ENCODE peak calls at places on chromosome 10, in nine cellular contexts. W is GM06990, F is endothelial cell, Q is transverse colon, P is neural progenitor cell, L is HFF-Myc, I is nephron progenitor cell, C is prostate gland, J is right lobe of liver. R is an unnamed sample.

GRCh38 chr10:122142652-122143237 is 128.4 kb upstream of the BTBD16 start:
- DNase-seq in W (no peak), F (peak), Q (no peak), P (peak), L (no peak), I (peak), C (no peak), J (peak), R (peak)

GRCh38 chr10:98045785-98046389 is 15.5 kb upstream of the CRTAC1 start:
- DNase-seq in W (no peak), F (peak), Q (peak), P (peak), L (peak), I (peak), C (peak), J (peak), R (peak)

GRCh38 chr10:119360181-119360921 is 153.0 kb downstream of the GRK5 start:
- DNase-seq in W (peak), F (no peak), Q (no peak), P (no peak), L (no peak), I (no peak), C (no peak), J (no peak), R (no peak)

GRCh38 chr10:38094923-38095574 is 912 bp downstream of the ZNF37A start:
- DNase-seq in W (no peak), F (no peak), Q (no peak), P (no peak), L (no peak), I (no peak), C (no peak), J (no peak), R (no peak)

GRCh38 chr10:132540456-132540855 is 2.9 kb downstream of the INPP5A start:
- DNase-seq in W (no peak), F (no peak), Q (peak), P (peak), L (no peak), I (no peak), C (peak), J (peak), R (no peak)

GRCh38 chr10:126458453-126458852 is 70.2 kb upstream of the ADAM12 start:
- DNase-seq in W (no peak), F (no peak), Q (no peak), P (no peak), L (no peak), I (no peak), C (no peak), J (no peak), R (peak)

GRCh38 chr10:90227259-90227658 is 525.9 kb downstream of the KIF20B start:
- DNase-seq in W (peak), F (no peak), Q (no peak), P (no peak), L (peak), I (no peak), C (no peak), J (no peak), R (no peak)

GRCh38 chr10:28668363-28669226 is 8.7 kb upstream of the BAMBI start:
- DNase-seq in W (peak), F (peak), Q (peak), P (peak), L (no peak), I (peak), C (peak), J (peak), R (peak)

GRCh38 chr10:114486938-114487814 is 82.9 kb upstream of the AFAP1L2 start:
- DNase-seq in W (no peak), F (no peak), Q (no peak), P (no peak), L (peak), I (no peak), C (no peak), J (no peak), R (peak)

GRCh38 chr10:106217627-106218026 is 946.9 kb downstream of the SORCS1 start:
- DNase-seq in W (no peak), F (no peak), Q (no peak), P (no peak), L (no peak), I (no peak), C (no peak), J (no peak), R (no peak)

GRCh38 chr10:114404171-114405010 is at the start of gene AFAP1L2:
- DNase-seq in W (no peak), F (peak), Q (peak), P (peak), L (no peak), I (peak), C (no peak), J (peak), R (peak)

GRCh38 chr10:21675157-21675796 is 141.2 kb downstream of the MLLT10 start:
- DNase-seq in W (no peak), F (peak), Q (peak), P (peak), L (no peak), I (peak), C (no peak), J (no peak), R (peak)

GRCh38 chr10:62916157-62916603 is 100.0 kb upstream of the EGR2 start:
- DNase-seq in W (no peak), F (no peak), Q (no peak), P (no peak), L (no peak), I (no peak), C (no peak), J (no peak), R (no peak)

GRCh38 chr10:31064334-31064733 is 32.7 kb upstream of the ZNF438 start:
- DNase-seq in W (no peak), F (no peak), Q (no peak), P (no peak), L (peak), I (no peak), C (no peak), J (no peak), R (no peak)

GRCh38 chr10:122521011-122521410 is 39.5 kb upstream of the DMBT1 start:
- DNase-seq in W (no peak), F (no peak), Q (no peak), P (no peak), L (no peak), I (no peak), C (no peak), J (no peak), R (no peak)

GRCh38 chr10:114250716-114251115 is 11.7 kb downstream of the VWA2 start:
- DNase-seq in W (no peak), F (no peak), Q (no peak), P (no peak), L (no peak), I (no peak), C (no peak), J (no peak), R (no peak)

GRCh38 chr10:47418966-47419365 is 34.9 kb upstream of the ZNF488 start:
- DNase-seq in W (no peak), F (no peak), Q (no peak), P (no peak), L (no peak), I (no peak), C (no peak), J (no peak), R (no peak)

GRCh38 chr10:21056461-21056860 is 159.3 kb upstream of the NEBL start:
- DNase-seq in W (no peak), F (no peak), Q (no peak), P (no peak), L (no peak), I (no peak), C (no peak), J (no peak), R (no peak)

GRCh38 chr10:93402192-93402591 is 79.9 kb downstream of the MYOF start:
- DNase-seq in W (no peak), F (no peak), Q (no peak), P (no peak), L (no peak), I (no peak), C (no peak), J (no peak), R (no peak)

GRCh38 chr10:60549686-60550085 is 160.0 kb upstream of the ANK3 start:
- DNase-seq in W (no peak), F (no peak), Q (no peak), P (no peak), L (no peak), I (no peak), C (no peak), J (no peak), R (no peak)

GRCh38 chr10:110408203-110408871 is 89.4 kb upstream of the DUSP5 start:
- DNase-seq in W (no peak), F (no peak), Q (no peak), P (no peak), L (no peak), I (no peak), C (no peak), J (no peak), R (no peak)

GRCh38 chr10:84407390-84408049 is 79.1 kb downstream of the CCSER2 start:
- DNase-seq in W (no peak), F (no peak), Q (no peak), P (no peak), L (no peak), I (no peak), C (peak), J (no peak), R (no peak)

GRCh38 chr10:24255907-24256306 is 47.0 kb downstream of the KIAA1217 start:
- DNase-seq in W (no peak), F (no peak), Q (no peak), P (peak), L (no peak), I (no peak), C (peak), J (no peak), R (peak)

GRCh38 chr10:89563861-89564478 is 28.6 kb upstream of the SLC16A12 start:
- DNase-seq in W (no peak), F (peak), Q (no peak), P (peak), L (peak), I (no peak), C (peak), J (no peak), R (no peak)

GRCh38 chr10:113524120-113524519 is 28.7 kb upstream of the HABP2 start:
- DNase-seq in W (no peak), F (no peak), Q (no peak), P (peak), L (no peak), I (no peak), C (no peak), J (peak), R (no peak)

GRCh38 chr10:6050801-6051445 is 11.2 kb downstream of the IL2RA start:
- DNase-seq in W (peak), F (no peak), Q (peak), P (no peak), L (peak), I (no peak), C (peak), J (peak), R (peak)

GRCh38 chr10:104291439-104291951 is 22.5 kb downstream of the GSTO2 start:
- DNase-seq in W (peak), F (peak), Q (peak), P (peak), L (peak), I (peak), C (peak), J (peak), R (peak)

GRCh38 chr10:109824206-109824605 is 99.1 kb downstream of the XPNPEP1 start:
- DNase-seq in W (no peak), F (no peak), Q (no peak), P (no peak), L (no peak), I (no peak), C (no peak), J (no peak), R (no peak)

GRCh38 chr10:112332509-112333228 is 41.2 kb upstream of the ACSL5 start:
- DNase-seq in W (no peak), F (no peak), Q (peak), P (no peak), L (no peak), I (no peak), C (peak), J (peak), R (peak)

GRCh38 chr10:114307731-114308130 is 68.7 kb downstream of the VWA2 start:
- DNase-seq in W (no peak), F (no peak), Q (no peak), P (no peak), L (no peak), I (no peak), C (no peak), J (no peak), R (peak)

GRCh38 chr10:86256690-86257315 is 109.8 kb downstream of the GRID1 start:
- DNase-seq in W (no peak), F (no peak), Q (no peak), P (no peak), L (no peak), I (no peak), C (no peak), J (no peak), R (no peak)

GRCh38 chr10:63671317-63671937 is 150.2 kb downstream of the REEP3 start:
- DNase-seq in W (no peak), F (no peak), Q (no peak), P (no peak), L (peak), I (no peak), C (no peak), J (no peak), R (peak)

GRCh38 chr10:88849224-88849623 is 2.4 kb downstream of the ANKRD22 start:
- DNase-seq in W (no peak), F (no peak), Q (no peak), P (no peak), L (no peak), I (no peak), C (no peak), J (no peak), R (no peak)

GRCh38 chr10:43265799-43266721 is 805 bp downstream of the RASGEF1A start:
- DNase-seq in W (no peak), F (no peak), Q (peak), P (peak), L (no peak), I (no peak), C (peak), J (peak), R (peak)
- TF ChIP-seq CTCF in W (no peak), F (no peak), Q (peak), P (peak), L (peak), I (peak), C (peak), J (peak), R (peak)

GRCh38 chr10:25555865-25556264 is 378.2 kb upstream of the MYO3A start:
- DNase-seq in W (no peak), F (no peak), Q (no peak), P (no peak), L (no peak), I (no peak), C (no peak), J (no peak), R (no peak)
- TF ChIP-seq CTCF in W (peak), F (no peak), Q (no peak), P (peak), L (no peak), I (no peak), C (no peak), J (no peak), R (no peak)

GRCh38 chr10:70864940-70865339 is 23.4 kb downstream of the PCBD1 start:
- DNase-seq in W (no peak), F (no peak), Q (no peak), P (no peak), L (no peak), I (no peak), C (no peak), J (no peak), R (no peak)

GRCh38 chr10:70858759-70859158 is 29.6 kb downstream of the PCBD1 start:
- DNase-seq in W (no peak), F (no peak), Q (no peak), P (no peak), L (no peak), I (no peak), C (no peak), J (no peak), R (no peak)

GRCh38 chr10:70866424-70866823 is 21.9 kb downstream of the PCBD1 start:
- DNase-seq in W (no peak), F (no peak), Q (no peak), P (no peak), L (no peak), I (no peak), C (no peak), J (no peak), R (no peak)

GRCh38 chr10:70863470-70864160 is 24.8 kb downstream of the PCBD1 start:
- DNase-seq in W (no peak), F (no peak), Q (no peak), P (no peak), L (no peak), I (no peak), C (no peak), J (no peak), R (no peak)
- TF ChIP-seq CTCF in W (no peak), F (no peak), Q (no peak), P (no peak), L (no peak), I (no peak), C (no peak), J (no peak), R (no peak)

DNA sequence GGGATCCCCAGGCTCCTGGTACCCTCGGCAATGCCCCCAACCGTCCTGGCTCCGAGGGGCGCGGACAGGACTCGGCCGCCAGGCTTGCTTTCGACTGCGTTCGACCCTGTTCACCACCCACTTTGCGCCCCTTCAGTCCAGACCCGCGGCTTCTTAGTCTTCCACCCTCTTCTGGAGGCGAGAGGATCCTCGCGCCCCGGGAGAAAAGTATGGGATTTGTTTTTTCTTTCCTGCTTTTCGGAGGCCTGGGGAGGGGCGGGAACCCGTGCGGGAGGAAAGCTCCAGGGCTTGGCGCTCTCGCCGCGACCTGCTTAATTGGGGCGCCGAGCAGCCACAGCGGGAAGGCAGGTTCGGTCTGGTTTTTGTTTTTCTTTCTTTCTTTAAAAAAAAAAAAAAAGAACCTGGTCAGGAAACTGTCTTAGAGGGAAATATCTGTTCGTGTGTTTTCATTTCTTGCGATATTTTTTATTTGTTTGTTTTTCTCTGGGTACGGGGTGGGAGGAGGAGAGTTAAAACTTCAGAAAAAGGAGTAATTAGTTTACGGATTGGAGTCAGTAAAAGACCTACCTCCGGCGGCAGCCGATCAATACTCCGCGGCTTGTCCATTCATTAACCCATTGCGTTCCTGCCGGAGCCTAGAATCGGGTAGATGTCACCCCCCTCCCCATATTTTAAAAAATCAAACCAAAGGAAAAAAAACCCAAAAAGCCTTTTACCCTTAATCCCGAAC is 1.6 kb downstream of the EMX2 start:
- DNase-seq in W (no peak), F (no peak), Q (no peak), P (peak), L (no peak), I (peak), C (no peak), J (no peak), R (no peak)
- TF ChIP-seq CTCF in W (no peak), F (no peak), Q (no peak), P (peak), L (no peak), I (no peak), C (no peak), J (no peak), R (no peak)

R was measured in thyroid gland.